ENCODE peak calls at places on chromosomes 11 and 22, in six cellular contexts. V is IMR-90, E is H9, A is mesenchymal stem cell, R is H1, F is trophoblast cell. O is an unnamed sample.

GRCh38 chr22:21457023-21457787 is 10.0 kb upstream of the TMEM191C start:
- DNase-seq in A (peak; percentile 79), F (no peak), V (peak; percentile 71), E (peak; percentile 27), R (no peak), O (no peak)

GRCh38 chr22:44571566-44572413 is 73.8 kb upstream of the RTL6 start:
- DNase-seq in F (no peak), A (no peak), R (no peak), E (no peak), V (no peak), O (no peak)

GRCh38 chr11:70503201-70503877 is 105.0 kb downstream of the CTTN start:
- DNase-seq in A (no peak), F (no peak), V (no peak), E (no peak), R (no peak), O (no peak)

GRCh38 chr22:28395920-28396447 is 283.7 kb downstream of the TTC28 start:
- DNase-seq in A (peak; percentile 45), E (no peak), F (peak; percentile 12), R (no peak), V (peak; percentile 48), O (no peak)

GRCh38 chr11:129814244-129814992 is 1.2 kb upstream of the TMEM45B start:
- DNase-seq in A (no peak), F (no peak), E (no peak), V (no peak), R (no peak), O (no peak)

GRCh38 chr11:4118107-4118506 is 23.5 kb downstream of the RRM1 start:
- DNase-seq in R (no peak), F (no peak), E (no peak), V (peak; percentile 63), A (peak; percentile 21), O (no peak)

GRCh38 chr11:61406991-61407728 is 14.8 kb downstream of the TMEM216 start:
- DNase-seq in E (no peak), V (no peak), F (no peak), A (no peak), R (no peak), O (no peak)

GRCh38 chr11:10407055-10407454 is 48.0 kb upstream of the AMPD3 start:
- DNase-seq in A (peak; percentile 76), E (no peak), V (peak; percentile 63), R (no peak), F (peak; percentile 80), O (no peak)

GRCh38 chr11:33935005-33935404 is 43.1 kb upstream of the LMO2 start:
- DNase-seq in E (no peak), V (no peak), F (no peak), R (no peak), A (no peak), O (no peak)

GRCh38 chr11:502288-503178 is 4.5 kb downstream of the RNH1 start:
- DNase-seq in A (no peak), E (no peak), F (no peak), V (no peak), R (no peak), O (no peak)

GRCh38 chr11:8062781-8063257 is 18.2 kb upstream of the TUB start:
- DNase-seq in E (no peak), A (no peak), R (peak; percentile 27), F (no peak), V (no peak), O (no peak)

GRCh38 chr11:58707767-58708166 is 24.0 kb downstream of the GLYAT start:
- DNase-seq in V (no peak), F (no peak), A (no peak), E (no peak), R (no peak), O (no peak)

GRCh38 chr11:10478066-10478465 is 23.0 kb downstream of the AMPD3 start:
- DNase-seq in V (no peak), A (no peak), R (no peak), F (no peak), E (no peak), O (no peak)

GRCh38 chr11:45267660-45268340 is 18.3 kb downstream of the SYT13 start:
- DNase-seq in A (no peak), R (no peak), E (no peak), V (no peak), F (no peak), O (no peak)

GRCh38 chr11:123103326-123103980 is 41.5 kb upstream of the HSPA8 start:
- DNase-seq in A (peak; percentile 77), V (peak; percentile 75), F (peak; percentile 23), E (no peak), R (no peak), O (peak; percentile 41)

GRCh38 chr22:48057116-48057835 is 1294.8 kb downstream of the TBC1D22A start:
- DNase-seq in V (no peak), F (no peak), R (no peak), A (no peak), E (no peak), O (no peak)

GRCh38 chr22:46356496-46357185 is 21.1 kb downstream of the TRMU start:
- DNase-seq in E (no peak), A (no peak), F (no peak), R (no peak), V (no peak), O (no peak)

GRCh38 chr22:24833881-24834495 is 28.0 kb downstream of the SGSM1 start:
- DNase-seq in R (no peak), A (no peak), E (no peak), V (no peak), F (no peak), O (no peak)

GRCh38 chr22:29907753-29908515 is 25.0 kb downstream of the MTMR3 start:
- DNase-seq in F (peak; percentile 93), E (no peak), A (peak; percentile 91), R (no peak), V (peak; percentile 99), O (no peak)

GRCh38 chr22:20423636-20424511 is 13.8 kb downstream of the SCARF2 start:
- DNase-seq in R (no peak), A (no peak), E (peak; percentile 52), F (peak; percentile 17), V (no peak), O (no peak)

GRCh38 chr22:23749747-23750373 is 1.1 kb downstream of the ZNF70 start:
- DNase-seq in V (no peak), R (no peak), F (no peak), E (no peak), A (no peak), O (no peak)

GRCh38 chr22:21669026-21669425 is 3.2 kb downstream of the PPIL2 start:
- DNase-seq in R (no peak), F (peak; percentile 66), E (no peak), A (no peak), V (no peak), O (no peak)

GRCh38 chr11:74820763-74821162 is 72.1 kb downstream of the RNF169 start:
- DNase-seq in R (no peak), A (peak; percentile 83), E (no peak), F (no peak), V (peak; percentile 99), O (no peak)

GRCh38 chr11:9214765-9215164 is 50.4 kb downstream of the DENND5A start:
- DNase-seq in E (no peak), V (peak; percentile 66), R (no peak), F (no peak), A (peak; percentile 83), O (no peak)

GRCh38 chr11:9219115-9219514 is 46.0 kb downstream of the DENND5A start:
- DNase-seq in F (peak; percentile 40), A (peak; percentile 52), E (no peak), R (no peak), V (peak; percentile 55), O (no peak)

GRCh38 chr11:9222654-9223053 is 42.5 kb downstream of the DENND5A start:
- DNase-seq in V (no peak), A (no peak), R (peak; percentile 19), F (no peak), E (no peak), O (no peak)

GRCh38 chr11:9219572-9219971 is 45.6 kb downstream of the DENND5A start:
- DNase-seq in E (no peak), A (peak; percentile 52), F (peak; percentile 38), R (peak; percentile 26), V (peak; percentile 80), O (no peak)
- H4K91ac ChIP-seq in E (no peak overlapping the region), A (no peak overlapping the region), F (no peak overlapping the region), R (no peak overlapping the region), V (no peak overlapping the region), O (no peak overlapping the region)

DNA sequence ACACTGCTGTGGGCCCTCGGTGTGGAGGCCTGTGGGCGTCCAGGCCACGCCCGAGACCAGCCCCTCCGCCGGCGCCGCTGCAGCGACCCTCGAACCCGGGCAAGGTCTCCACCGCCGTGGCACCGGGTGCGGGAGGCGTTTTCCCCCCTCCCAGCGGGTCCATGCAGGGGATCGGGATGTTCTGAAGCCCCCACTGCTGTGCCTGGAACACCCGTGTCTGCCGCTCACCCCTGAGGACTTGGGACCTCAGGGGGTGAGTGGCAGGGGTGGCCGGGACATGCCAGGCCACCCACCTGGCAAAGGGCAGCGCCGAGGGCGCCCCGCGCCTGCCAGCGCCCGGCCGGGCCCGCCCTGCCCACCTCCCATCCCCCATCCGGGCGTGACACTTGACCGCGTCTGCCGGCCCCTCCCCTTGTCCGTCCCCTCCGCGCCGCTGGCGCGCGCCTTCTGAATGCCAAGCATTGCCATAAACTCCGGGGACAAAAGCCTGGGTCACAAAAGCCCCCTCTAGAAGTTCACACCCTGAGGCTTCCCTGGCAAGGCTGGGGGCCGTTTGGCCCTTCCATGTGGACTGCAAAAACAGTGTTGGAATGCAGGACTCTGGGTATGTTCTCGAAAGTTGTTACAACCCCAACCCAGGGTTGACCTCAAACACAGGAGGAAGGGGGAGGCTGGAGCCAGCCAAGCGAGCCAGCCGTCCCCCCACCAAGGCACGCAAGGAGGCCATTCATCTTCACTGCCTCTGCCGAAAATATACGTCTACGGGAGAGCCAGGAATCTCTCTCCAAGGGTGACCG is 819 bp upstream of the KCNQ1OT1 start:
- DNase-seq in R (no peak), F (no peak), A (peak; percentile 59), V (no peak), E (peak; percentile 66), O (peak; percentile 51)
- H3K18ac ChIP-seq in R (peak overlapping the region; percentile 76), F (peak overlapping the region; percentile 79), A (peak overlapping the region; percentile 94), V (peak overlapping the region; percentile 48), E (no peak overlapping the region), O (peak overlapping the region; percentile 94)

GRCh38 chr11:134331565-134332188 is at the start of gene GLB1L2:
- DNase-seq in R (peak; percentile 86), V (no peak), A (peak; percentile 1), E (peak; percentile 92), F (peak; percentile 63), O (peak; percentile 75)
- H4K8ac ChIP-seq in R (no peak within 1 kb of the TSS), V (no peak within 1 kb of the TSS), A (no peak within 1 kb of the TSS), E (no peak within 1 kb of the TSS), F (no peak within 1 kb of the TSS), O (no peak within 1 kb of the TSS)

DNA sequence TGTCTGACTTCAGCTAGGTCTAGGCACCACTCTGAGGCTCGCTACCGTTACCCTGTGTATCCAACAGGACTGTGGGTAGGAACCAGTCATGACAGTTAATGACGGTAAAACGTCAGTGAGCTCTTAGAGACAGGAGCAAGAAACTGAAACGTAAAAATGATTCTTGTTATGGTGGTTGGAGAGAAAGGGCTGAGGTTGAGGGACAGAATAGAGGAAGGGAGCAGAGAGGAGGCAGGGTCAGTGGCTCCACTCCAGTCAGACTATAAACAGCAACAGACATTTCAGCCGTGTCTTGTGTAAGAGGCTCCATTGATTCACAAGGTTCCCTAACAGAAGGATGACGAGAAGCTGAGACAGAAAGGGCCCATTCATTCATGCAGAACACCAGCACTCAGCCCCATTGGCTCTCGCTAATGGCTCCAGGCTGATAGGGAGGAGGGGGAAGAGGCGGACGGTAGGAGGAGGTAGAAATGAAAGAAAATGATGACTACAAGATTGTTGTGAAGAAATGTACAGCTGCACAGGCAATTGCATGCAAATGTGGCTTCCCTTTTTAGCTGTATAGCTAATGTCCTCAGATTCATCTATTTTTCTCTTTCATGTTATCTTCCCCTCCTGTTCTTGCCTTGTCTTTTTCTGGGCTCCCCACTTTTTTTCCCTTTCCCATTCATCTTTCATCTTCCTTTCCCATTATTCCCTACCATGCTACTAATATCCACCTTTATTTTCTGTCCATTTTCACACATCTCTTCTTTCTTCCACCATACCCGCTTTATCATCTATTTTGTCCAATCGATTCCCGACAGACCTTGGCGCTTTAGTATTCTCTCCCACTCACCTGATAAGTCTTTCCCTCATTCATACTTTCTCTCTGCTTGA is 34.3 kb downstream of the ETS1 start:
- DNase-seq in V (peak; percentile 87), R (no peak), E (no peak), A (peak; percentile 91), F (no peak), O (no peak)
- H4K91ac ChIP-seq in V (no peak overlapping the region), R (no peak overlapping the region), E (no peak overlapping the region), A (no peak overlapping the region), F (no peak overlapping the region), O (no peak overlapping the region)